ENCODE peak calls at places on chromosomes 2 and 18, in four cellular contexts. T is H9, J is mesendoderm, L is H1. Y is an unnamed sample.

GRCh38 chr2:57878573-57878910 is 168.1 kb upstream of the VRK2 start:
- DNase-seq in T (no peak), J (no peak), L (no peak), Y (no peak)

GRCh38 chr2:29817846-29818680 is 103.3 kb downstream of the ALK start:
- DNase-seq in T (no peak), J (no peak), L (no peak), Y (no peak)

GRCh38 chr2:219428469-219428868 is 6.2 kb upstream of the SPEG start:
- DNase-seq in T (peak), J (no peak), L (no peak), Y (no peak)

GRCh38 chr2:217555075-217555876 is 447.5 kb downstream of the TNS1 start:
- DNase-seq in T (peak), J (peak), L (peak), Y (no peak)

GRCh38 chr2:1651131-1652066 is 92.9 kb downstream of the PXDN start:
- DNase-seq in T (no peak), J (no peak), L (no peak), Y (no peak)

GRCh38 chr2:231877533-231878456 is 48.4 kb downstream of the NPPC start:
- DNase-seq in T (no peak), J (no peak), L (no peak), Y (peak)

GRCh38 chr2:17940105-17940630 is 61.7 kb downstream of the KCNS3 start:
- DNase-seq in T (no peak), J (no peak), L (no peak), Y (no peak)

GRCh38 chr2:53632714-53633113 is 134.9 kb upstream of the CHAC2 start:
- DNase-seq in T (no peak), J (no peak), L (no peak), Y (peak)

GRCh38 chr2:201118957-201119848 is 3.2 kb downstream of the CFLAR start:
- DNase-seq in T (no peak), J (peak), L (no peak), Y (peak)

GRCh38 chr2:8737571-8738175 is 55.8 kb downstream of the ID2 start:
- DNase-seq in T (no peak), J (no peak), L (no peak), Y (peak)

GRCh38 chr18:77980275-77980674 is 730.6 kb downstream of the GALR1 start:
- DNase-seq in T (no peak), J (no peak), L (no peak), Y (no peak)

GRCh38 chr2:225640550-225640949 is 241.0 kb downstream of the NYAP2 start:
- DNase-seq in T (no peak), J (no peak), L (no peak), Y (no peak)

GRCh38 chr2:8641516-8641915 is 40.3 kb upstream of the ID2 start:
- DNase-seq in T (no peak), J (no peak), L (no peak), Y (no peak)

GRCh38 chr2:71156531-71156930 is 26.1 kb downstream of the MPHOSPH10 start:
- DNase-seq in T (no peak), J (peak), L (no peak), Y (peak)

GRCh38 chr2:74947703-74948102 is 10.7 kb upstream of the POLE4 start:
- DNase-seq in T (peak), J (peak), L (no peak), Y (no peak)

GRCh38 chr2:112884869-112885502 is 26.0 kb upstream of the IL37 start:
- DNase-seq in T (peak), J (peak), L (peak), Y (no peak)

GRCh38 chr2:153387203-153387602 is 91.4 kb downstream of the RPRM start:
- DNase-seq in T (no peak), J (no peak), L (no peak), Y (no peak)

GRCh38 chr2:18345848-18346247 is 214.6 kb downstream of the RDH14 start:
- DNase-seq in T (no peak), J (no peak), L (no peak), Y (peak)

GRCh38 chr2:233092446-233093438 is 32.6 kb downstream of the INPP5D start:
- DNase-seq in T (no peak), J (no peak), L (no peak), Y (no peak)

GRCh38 chr2:168559187-168559586 is 103.1 kb downstream of the CERS6 start:
- DNase-seq in T (no peak), J (no peak), L (no peak), Y (no peak)

GRCh38 chr2:166627893-166628292 is 133.8 kb upstream of the SCN7A start:
- DNase-seq in T (no peak), J (peak), L (no peak), Y (peak)

GRCh38 chr2:174633621-174633927 is 36.0 kb upstream of the WIPF1 start:
- DNase-seq in T (no peak), J (peak), L (no peak), Y (no peak)

GRCh38 chr18:10140928-10141327 is 227.1 kb downstream of the VAPA start:
- DNase-seq in T (no peak), J (no peak), L (no peak), Y (peak)

GRCh38 chr2:191539068-191539467 is 138.9 kb upstream of the NABP1 start:
- DNase-seq in T (no peak), J (peak), L (no peak), Y (peak)

GRCh38 chr2:20600756-20601325 is 50.1 kb downstream of the HS1BP3 start:
- DNase-seq in T (no peak), J (no peak), L (no peak), Y (no peak)

GRCh38 chr2:145380436-145381017 is 860.6 kb upstream of the ZEB2 start:
- DNase-seq in T (no peak), J (no peak), L (no peak), Y (peak)

GRCh38 chr2:43018179-43019024 is 208.0 kb downstream of the ZFP36L2 start:
- DNase-seq in T (no peak), J (no peak), L (no peak), Y (peak)

GRCh38 chr18:2917255-2918047 is 70.6 kb downstream of the EMILIN2 start:
- DNase-seq in T (no peak), J (no peak), L (no peak), Y (no peak)

GRCh38 chr2:41727152-41727551 is 320.7 kb upstream of the PKDCC start:
- DNase-seq in T (no peak), J (no peak), L (no peak), Y (no peak)

GRCh38 chr2:38264649-38265322 is 112.3 kb downstream of the ATL2 start:
- DNase-seq in T (no peak), J (no peak), L (no peak), Y (no peak)

GRCh38 chr2:54898451-54899226 is 151.6 kb downstream of the RTN4 start:
- DNase-seq in T (no peak), J (no peak), L (no peak), Y (no peak)

GRCh38 chr2:25035537-25036220 is 6.2 kb upstream of the EFR3B start:
- DNase-seq in T (no peak), J (no peak), L (no peak), Y (no peak)

GRCh38 chr2:142557391-142557790 is 320.1 kb upstream of the KYNU start:
- DNase-seq in T (no peak), J (no peak), L (no peak), Y (no peak)

GRCh38 chr2:216231867-216232266 is 122.7 kb downstream of the XRCC5 start:
- DNase-seq in T (no peak), J (no peak), L (no peak), Y (no peak)

GRCh38 chr2:241851325-241852115 is 7.2 kb downstream of the PDCD1 start:
- DNase-seq in T (peak), J (no peak), L (no peak), Y (no peak)

GRCh38 chr2:53033416-53033815 is 734.2 kb upstream of the CHAC2 start:
- DNase-seq in T (no peak), J (peak), L (no peak), Y (peak)

GRCh38 chr2:159606287-159606686 is 10.1 kb downstream of the BAZ2B start:
- DNase-seq in T (no peak), J (no peak), L (no peak), Y (peak)

GRCh38 chr2:186195726-186196125 is 290.3 kb upstream of the ZC3H15 start:
- DNase-seq in T (no peak), J (no peak), L (no peak), Y (no peak)

GRCh38 chr2:174964404-174964803 is 40.8 kb downstream of the CHN1 start:
- DNase-seq in T (no peak), J (peak), L (peak), Y (no peak)

GRCh38 chr18:64017870-64018269 is 48.0 kb downstream of the SERPINB8 start:
- DNase-seq in T (no peak), J (peak), L (no peak), Y (peak)
- H4K5ac ChIP-seq in T (no peak), J (no peak), L (no peak), Y (no peak)

GRCh38 chr2:73250872-73251846 is 17.1 kb downstream of the CCT7 start:
- DNase-seq in T (no peak), J (no peak), L (no peak), Y (no peak)

GRCh38 chr2:73249636-73250035 is 15.5 kb downstream of the CCT7 start:
- DNase-seq in T (no peak), J (no peak), L (no peak), Y (no peak)

GRCh38 chr2:73243884-73244570 is 9.9 kb downstream of the CCT7 start:
- DNase-seq in T (no peak), J (peak), L (no peak), Y (peak)

GRCh38 chr2:73244580-73244979 is 10.5 kb downstream of the CCT7 start:
- DNase-seq in T (no peak), J (no peak), L (no peak), Y (no peak)

DNA sequence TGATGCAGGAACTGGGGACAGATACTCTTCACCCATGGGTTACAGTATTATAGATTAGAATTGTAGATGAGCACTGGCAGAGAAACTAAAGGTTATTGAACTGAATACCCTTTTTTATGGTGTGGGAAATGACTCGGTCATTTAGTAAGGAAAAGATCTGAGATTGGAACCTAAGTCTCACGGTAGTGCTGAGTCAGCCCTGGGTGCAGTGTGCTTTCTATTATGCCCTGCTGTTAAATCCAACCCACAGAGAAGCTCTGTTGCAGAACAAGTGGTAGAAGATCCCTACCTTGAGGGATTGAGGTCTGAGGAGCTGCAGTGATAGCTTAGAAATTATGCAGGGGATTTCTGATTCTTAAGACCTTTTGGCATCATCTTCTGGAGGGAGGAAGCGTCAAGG is 12.7 kb downstream of the CCT7 start:
- DNase-seq in T (no peak), J (no peak), L (no peak), Y (no peak)
- H4K5ac ChIP-seq in T (no peak), J (no peak), L (no peak), Y (no peak)

DNA sequence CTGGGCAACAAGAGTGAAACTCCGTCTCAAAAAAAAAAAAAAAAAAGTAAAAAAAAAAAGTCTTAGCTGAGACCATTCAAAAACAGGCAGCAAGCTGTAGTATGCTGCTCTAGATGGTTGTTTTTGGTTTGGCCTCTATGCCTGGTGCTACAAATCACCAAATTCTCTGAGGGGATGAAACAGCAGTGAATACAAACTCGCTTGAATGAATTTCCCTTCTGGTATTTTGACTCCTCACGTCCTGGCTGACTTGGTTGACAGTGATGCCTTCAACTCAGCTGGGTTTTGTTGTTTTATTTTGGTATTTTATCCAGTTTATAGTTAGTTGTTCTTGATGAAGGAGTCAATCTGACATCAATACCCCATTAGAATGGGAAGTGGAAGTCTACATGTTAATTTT is 3.3 kb upstream of the TCF7L1 start:
- DNase-seq in T (no peak), J (no peak), L (no peak), Y (no peak)
- H4K5ac ChIP-seq in T (no peak), J (no peak), L (no peak), Y (no peak)

GRCh38 chr2:102768892-102769291 is 7.1 kb downstream of the TMEM182 start:
- DNase-seq in T (no peak), J (no peak), L (no peak), Y (no peak)
- H4K5ac ChIP-seq in T (no peak), J (no peak), L (no peak), Y (no peak)